ENCODE peak calls at places on chromosomes 3 and 15, in nine cellular contexts. T is mesendoderm, Z is uterus, P is gastrocnemius medialis, E is endodermal cell, B is tibial artery, S is spleen, D is HCT116, G is stomach. W is an unnamed sample. For H3K4me1, the result is how much of the 10 kb centered on the place peaks cover.

GRCh38 chr15:69757186-69757585 is 304.6 kb downstream of the RPLP1 start:
- DNase-seq in T (no peak), Z (no peak), P (no peak), E (no peak), B (no peak), S (no peak), D (no peak), G (no peak), W (no peak)

GRCh38 chr3:148962513-148962912 is 28.8 kb upstream of the GYG1 start:
- DNase-seq in T (peak), Z (no peak), P (peak), E (peak), B (no peak), S (no peak), D (peak), G (no peak), W (no peak)

GRCh38 chr15:70867911-70868467 is 14.0 kb upstream of the LARP6 start:
- DNase-seq in T (no peak), Z (peak), P (peak), E (no peak), B (no peak), S (no peak), D (no peak), G (no peak), W (no peak)

GRCh38 chr3:114418724-114419543 is 125.1 kb downstream of the TIGIT start:
- DNase-seq in T (peak), Z (no peak), P (no peak), E (no peak), B (no peak), S (no peak), D (peak), G (no peak), W (peak)

GRCh38 chr3:101938262-101938847 is 89.0 kb downstream of the NFKBIZ start:
- DNase-seq in T (no peak), Z (no peak), P (no peak), E (no peak), B (no peak), S (no peak), D (no peak), G (no peak), W (peak)

GRCh38 chr3:155745795-155746550 is 1.1 kb upstream of the PLCH1 start:
- DNase-seq in T (peak), Z (no peak), P (no peak), E (peak), B (no peak), S (no peak), D (peak), G (peak), W (no peak)

GRCh38 chr15:90594297-90594696 is 64.6 kb downstream of the CRTC3 start:
- DNase-seq in T (no peak), Z (peak), P (peak), E (peak), B (peak), S (peak), D (no peak), G (peak), W (peak)

GRCh38 chr15:74525946-74526345 is 15.1 kb upstream of the ARID3B start:
- DNase-seq in T (no peak), Z (no peak), P (no peak), E (no peak), B (no peak), S (no peak), D (peak), G (no peak), W (no peak)

GRCh38 chr3:4493008-4493930 is at the start of gene ITPR1:
- DNase-seq in T (peak), Z (peak), P (peak), E (peak), B (peak), S (peak), D (peak), G (peak), W (peak)

GRCh38 chr15:69154026-69154425 is 6.4 kb upstream of the GLCE start:
- DNase-seq in T (no peak), Z (no peak), P (no peak), E (no peak), B (no peak), S (no peak), D (no peak), G (no peak), W (no peak)

GRCh38 chr3:150105886-150106612 is 135.4 kb upstream of the PFN2 start:
- DNase-seq in T (no peak), Z (no peak), P (no peak), E (no peak), B (no peak), S (no peak), D (no peak), G (no peak), W (no peak)

GRCh38 chr3:142285057-142285666 is 59.8 kb upstream of the GK5 start:
- DNase-seq in T (peak), Z (no peak), P (no peak), E (no peak), B (no peak), S (no peak), D (no peak), G (no peak), W (no peak)

GRCh38 chr3:143362115-143362992 is 242.8 kb downstream of the CHST2 start:
- DNase-seq in T (no peak), Z (no peak), P (no peak), E (no peak), B (no peak), S (no peak), D (no peak), G (no peak), W (no peak)

GRCh38 chr3:143363276-143363675 is 243.7 kb downstream of the CHST2 start:
- DNase-seq in T (no peak), Z (no peak), P (no peak), E (no peak), B (no peak), S (no peak), D (no peak), G (no peak), W (peak)

GRCh38 chr3:143367171-143367570 is 247.6 kb downstream of the CHST2 start:
- DNase-seq in T (no peak), Z (no peak), P (no peak), E (no peak), B (no peak), S (no peak), D (no peak), G (no peak), W (no peak)

GRCh38 chr3:143361589-143361988 is 242.0 kb downstream of the CHST2 start:
- DNase-seq in T (no peak), Z (no peak), P (no peak), E (no peak), B (no peak), S (no peak), D (no peak), G (no peak), W (no peak)

DNA sequence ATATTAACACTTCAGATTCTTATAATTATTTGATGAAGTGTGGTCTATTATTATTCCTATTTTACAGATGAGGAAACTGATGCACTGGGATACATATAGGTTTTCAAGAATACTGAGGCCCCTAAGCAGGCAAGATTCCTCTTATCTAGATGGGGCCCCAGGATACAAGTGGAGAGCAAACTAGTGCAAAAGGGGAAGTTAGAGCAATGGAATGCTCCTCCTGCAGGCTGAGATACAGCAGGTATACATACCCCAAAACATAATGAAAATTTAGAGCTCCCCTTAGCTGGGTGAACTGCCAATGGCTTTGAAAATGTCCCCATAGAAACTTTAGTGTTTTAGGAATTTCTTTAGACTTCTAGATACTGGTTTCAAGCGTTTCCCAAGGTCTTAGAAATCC is 247.1 kb downstream of the CHST2 start:
- DNase-seq in T (no peak), Z (no peak), P (no peak), E (no peak), B (no peak), S (no peak), D (no peak), G (no peak), W (no peak)
- H3K4me3 ChIP-seq in T (no peak), Z (no peak), P (no peak), E (no peak), B (no peak), S (no peak), D (no peak), G (no peak), W (no peak)

DNA sequence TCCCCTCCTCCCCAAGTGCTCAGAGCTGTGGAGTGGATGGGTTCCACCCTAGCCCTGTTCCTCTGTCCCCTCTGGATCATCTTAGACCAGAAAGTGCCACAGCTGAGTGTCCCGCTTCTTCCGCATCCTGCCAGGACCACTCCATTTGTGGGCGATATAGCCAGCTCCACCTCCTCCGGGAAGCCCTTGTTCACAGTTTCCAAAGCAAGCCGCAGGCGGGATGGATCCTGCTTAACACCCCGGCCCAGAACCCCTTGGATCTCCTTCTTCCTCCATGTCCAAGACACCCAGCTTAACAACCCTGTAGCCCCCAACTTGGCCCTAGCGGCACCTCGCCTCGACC is 490 bp upstream of the ALAS1 start:
- DNase-seq in T (no peak), Z (no peak), P (no peak), E (no peak), B (no peak), S (no peak), D (no peak), G (no peak), W (no peak)
- H3K4me1 ChIP-seq in T (under half), Z (under half), P (under half), E (under half), B (under half), S (half or more), D (under half), G (half or more), W (under half)

DNA sequence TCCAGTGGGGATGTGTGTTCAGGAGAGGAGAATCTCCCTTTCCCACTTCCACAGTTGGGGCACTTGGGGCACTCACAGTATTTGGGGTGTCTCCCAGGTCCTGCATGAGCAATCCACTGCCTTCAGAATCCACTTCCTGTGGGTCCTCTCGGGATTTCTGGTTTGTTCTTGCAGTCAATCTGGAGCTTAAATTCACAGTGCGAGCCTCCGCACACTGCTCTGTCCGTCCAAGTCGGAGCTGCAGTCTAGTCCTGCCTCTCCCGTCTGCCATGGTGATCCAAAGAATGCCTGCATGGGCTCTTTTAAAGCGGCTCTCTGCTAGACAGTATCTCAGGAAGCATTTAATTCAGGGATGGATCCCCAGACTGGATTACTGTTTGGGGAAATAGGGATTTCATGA is 142.7 kb downstream of the HCN4 start:
- DNase-seq in T (no peak), Z (no peak), P (no peak), E (peak), B (no peak), S (no peak), D (no peak), G (no peak), W (no peak)
- H3K4me3 ChIP-seq in T (no peak), Z (no peak), P (no peak), E (no peak), B (peak), S (no peak), D (no peak), G (no peak), W (no peak)

DNA sequence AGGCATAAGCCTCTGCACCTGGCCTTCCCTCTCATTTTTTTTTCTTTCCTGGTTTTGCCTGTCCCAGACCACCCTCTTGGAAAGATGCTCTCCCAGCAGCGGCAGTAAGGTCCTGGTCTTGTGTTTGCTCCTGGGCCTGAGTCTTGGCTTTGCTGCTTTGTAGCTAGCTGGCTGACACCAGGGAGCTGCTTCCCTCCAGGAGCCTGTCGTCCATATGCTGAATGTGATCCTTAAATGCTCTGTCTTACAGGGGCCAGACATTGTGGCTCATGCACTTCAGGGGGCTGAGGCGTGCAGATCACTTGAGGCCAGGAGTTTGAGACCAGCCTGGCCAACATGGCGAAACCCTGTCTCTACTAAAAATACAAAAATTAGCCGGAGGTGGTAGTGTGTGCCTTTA is 17.2 kb downstream of the FLNB start:
- DNase-seq in T (no peak), Z (no peak), P (no peak), E (no peak), B (no peak), S (peak), D (no peak), G (no peak), W (no peak)
- H3K4me1 ChIP-seq in T (under half), Z (under half), P (under half), E (under half), B (under half), S (under half), D (under half), G (half or more), W (under half)

DNA sequence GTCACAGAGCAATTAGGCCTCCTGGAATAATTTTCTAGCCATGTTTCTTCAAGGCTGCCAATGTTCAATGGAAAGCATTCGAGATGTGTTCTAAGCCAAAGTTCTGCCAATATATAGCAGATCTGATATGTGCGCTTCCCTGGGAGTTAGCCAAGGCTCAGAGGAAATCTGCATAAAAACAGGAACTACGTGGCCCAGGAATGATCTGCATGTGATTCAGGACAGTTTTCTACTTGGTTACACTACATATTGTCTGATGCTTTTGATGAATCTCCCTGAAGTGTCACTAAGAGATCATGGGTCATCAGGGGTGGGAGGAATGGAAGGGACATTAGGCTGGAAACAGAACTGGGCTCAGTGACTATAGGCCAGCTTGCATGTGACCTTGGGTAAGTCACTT is 2.4 kb upstream of the MASP1 start:
- DNase-seq in T (no peak), Z (no peak), P (no peak), E (peak), B (no peak), S (no peak), D (no peak), G (no peak), W (no peak)
- H3K4me3 ChIP-seq in T (no peak), Z (no peak), P (no peak), E (no peak), B (no peak), S (no peak), D (no peak), G (no peak), W (no peak)

DNA sequence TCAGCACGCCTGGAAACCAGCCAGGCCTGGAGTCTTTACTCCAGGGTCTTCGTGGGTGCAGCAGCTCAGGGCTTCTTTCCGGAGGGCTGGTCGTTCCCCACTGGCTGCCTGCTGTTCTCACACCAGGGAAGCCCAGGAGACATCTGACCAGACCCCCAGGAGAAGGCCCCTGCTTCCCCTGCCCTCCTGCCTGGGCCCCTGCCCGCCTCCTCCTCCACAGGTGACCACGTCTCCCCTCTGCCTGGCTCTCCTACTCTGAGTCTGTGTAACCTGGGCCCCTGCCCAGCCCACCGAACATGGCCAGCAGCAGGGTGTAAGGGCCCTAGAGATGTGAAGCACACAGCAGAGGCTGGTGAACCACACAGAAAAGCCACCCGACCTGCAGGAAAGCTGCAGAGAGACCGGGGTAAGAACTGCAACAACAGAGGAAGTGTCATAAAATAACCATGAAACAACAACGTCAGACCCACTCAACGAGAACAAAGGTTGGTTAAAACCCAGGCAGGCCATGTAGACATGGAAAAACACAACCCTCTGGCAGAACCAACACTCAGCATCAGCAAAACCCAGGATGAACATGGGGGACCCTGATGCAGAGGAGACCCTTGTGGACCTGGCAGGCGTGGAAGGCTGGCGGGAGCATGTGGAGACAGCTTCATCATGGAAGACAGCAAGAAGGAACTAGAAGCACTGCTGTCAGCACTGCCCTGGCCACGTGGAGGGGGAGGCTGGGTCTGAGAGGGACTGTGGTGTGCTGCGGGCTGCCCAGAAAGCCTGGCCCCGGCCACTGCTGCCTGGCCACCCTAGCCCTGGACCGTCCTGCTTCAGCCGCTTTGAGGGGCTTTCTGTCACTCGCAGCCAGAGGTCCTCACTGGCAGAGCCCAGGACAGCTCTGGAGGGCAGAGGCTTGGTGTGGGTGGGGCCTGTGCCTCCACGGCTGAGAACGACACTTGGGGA is 20.4 kb downstream of the UROC1 start:
- DNase-seq in T (no peak), Z (no peak), P (no peak), E (no peak), B (no peak), S (peak), D (no peak), G (no peak), W (no peak)
- H3K4me1 ChIP-seq in T (under half), Z (under half), P (under half), E (under half), B (under half), S (under half), D (under half), G (under half), W (under half)

DNA sequence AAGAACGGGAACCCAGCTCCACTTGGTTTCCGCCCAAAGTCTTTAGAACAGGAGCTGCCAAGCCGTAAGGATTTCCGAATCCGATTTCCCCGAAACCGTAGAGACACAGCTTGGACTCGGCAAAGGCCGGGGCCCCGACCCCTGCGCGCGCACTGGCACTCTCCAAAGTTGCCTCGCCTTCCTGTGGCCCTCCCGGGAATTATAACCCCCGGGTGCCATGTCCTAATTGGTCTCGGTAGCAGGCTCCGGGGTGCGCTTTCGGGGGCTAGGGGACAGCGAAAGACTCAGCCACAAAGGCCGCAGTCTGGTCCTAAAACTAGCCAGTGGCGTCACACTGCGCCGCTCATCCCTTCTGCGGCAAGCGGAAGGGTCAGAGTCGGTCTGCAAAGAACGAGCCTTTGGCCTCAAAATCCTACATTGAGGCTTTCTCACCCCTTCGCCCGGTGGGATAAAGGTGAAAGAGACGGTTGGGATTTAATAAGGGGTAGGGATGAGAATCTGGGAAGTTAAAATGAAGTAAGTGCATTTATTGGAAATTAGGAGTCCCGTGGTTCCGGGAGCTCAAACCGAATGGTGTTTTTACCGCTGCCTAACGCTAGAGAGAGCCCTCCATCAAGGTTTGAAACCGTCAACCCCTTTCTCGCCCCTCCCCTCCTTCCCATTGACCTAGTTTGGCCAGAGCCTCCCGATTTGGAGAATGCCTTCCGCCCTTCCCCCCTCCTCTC is 6.7 kb downstream of the BCL6 start:
- DNase-seq in T (peak), Z (peak), P (peak), E (peak), B (peak), S (peak), D (peak), G (peak), W (peak)
- H3K4me3 ChIP-seq in T (peak), Z (peak), P (peak), E (peak), B (peak), S (peak), D (peak), G (peak), W (peak)

W was measured in CD4-positive, CD25-positive, alpha-beta regulatory T cell.